ENCODE peak calls at places on chromosome 21, in nine cellular contexts. G, A, J, F, O, S, X, P and E are unnamed samples. For H3K9me3, the result is how much of the 10 kb centered on the place peaks cover.

GRCh38 chr21:41321211-41321907 is 4.8 kb downstream of the FAM3B start:
- DNase-seq in G (no peak), A (no peak), J (no peak), F (no peak), O (no peak), S (no peak), X (no peak), P (no peak), E (no peak)

GRCh38 chr21:46071082-46071481 is 26.8 kb upstream of the COL6A2 start:
- DNase-seq in G (no peak), A (peak), J (peak), F (no peak), O (peak), S (no peak), X (peak), P (no peak), E (no peak)

GRCh38 chr21:41333752-41334151 is 17.2 kb downstream of the FAM3B start:
- DNase-seq in G (no peak), A (no peak), J (no peak), F (no peak), O (no peak), S (no peak), X (no peak), P (no peak), E (no peak)

GRCh38 chr21:16169810-16170209 is 440.0 kb downstream of the USP25 start:
- DNase-seq in G (no peak), A (no peak), J (no peak), F (no peak), O (no peak), S (no peak), X (no peak), P (no peak), E (no peak)

GRCh38 chr21:32884062-32884461 is 112.5 kb upstream of the PAXBP1 start:
- DNase-seq in G (no peak), A (no peak), J (peak), F (no peak), O (no peak), S (no peak), X (no peak), P (no peak), E (no peak)

GRCh38 chr21:45704311-45705108 is 61.0 kb downstream of the PCBP3 start:
- DNase-seq in G (no peak), A (no peak), J (no peak), F (no peak), O (no peak), S (no peak), X (no peak), P (no peak), E (no peak)

GRCh38 chr21:33109574-33110339 is 39.8 kb downstream of the OLIG1 start:
- DNase-seq in G (no peak), A (no peak), J (peak), F (no peak), O (no peak), S (peak), X (no peak), P (no peak), E (no peak)

GRCh38 chr21:14064296-14064645 is 146.5 kb downstream of the LIPI start:
- DNase-seq in G (no peak), A (no peak), J (no peak), F (no peak), O (no peak), S (no peak), X (no peak), P (peak), E (no peak)

GRCh38 chr21:43269461-43269860 is 100.7 kb downstream of the CRYAA start:
- DNase-seq in G (peak), A (no peak), J (peak), F (no peak), O (peak), S (no peak), X (peak), P (no peak), E (no peak)

GRCh38 chr21:8993943-8994639 is 1527.3 kb upstream of the TPTE start:
- DNase-seq in G (no peak), A (no peak), J (no peak), F (no peak), O (no peak), S (no peak), X (no peak), P (no peak), E (no peak)
- H3K9me3 ChIP-seq in G (under half), A (under half), J (half or more), F (under half), O (under half), S (under half), X (under half), P (under half), E (under half)

GRCh38 chr21:25735221-25735894 is 586 bp downstream of the GABPA start:
- DNase-seq in G (peak), A (peak), J (peak), F (peak), O (peak), S (peak), X (peak), P (peak), E (peak)

GRCh38 chr21:25732091-25732760 is 2.5 kb downstream of the ATP5PF start:
- DNase-seq in G (no peak), A (no peak), J (no peak), F (no peak), O (no peak), S (no peak), X (no peak), P (no peak), E (no peak)

GRCh38 chr21:25735895-25736597 is 1.3 kb downstream of the GABPA start:
- DNase-seq in G (no peak), A (no peak), J (no peak), F (no peak), O (no peak), S (peak), X (no peak), P (peak), E (no peak)

GRCh38 chr21:25734654-25735220 is at the start of the genes ATP5PF and GABPA:
- DNase-seq in G (peak), A (peak), J (peak), F (peak), O (peak), S (peak), X (peak), P (peak), E (peak)

DNA sequence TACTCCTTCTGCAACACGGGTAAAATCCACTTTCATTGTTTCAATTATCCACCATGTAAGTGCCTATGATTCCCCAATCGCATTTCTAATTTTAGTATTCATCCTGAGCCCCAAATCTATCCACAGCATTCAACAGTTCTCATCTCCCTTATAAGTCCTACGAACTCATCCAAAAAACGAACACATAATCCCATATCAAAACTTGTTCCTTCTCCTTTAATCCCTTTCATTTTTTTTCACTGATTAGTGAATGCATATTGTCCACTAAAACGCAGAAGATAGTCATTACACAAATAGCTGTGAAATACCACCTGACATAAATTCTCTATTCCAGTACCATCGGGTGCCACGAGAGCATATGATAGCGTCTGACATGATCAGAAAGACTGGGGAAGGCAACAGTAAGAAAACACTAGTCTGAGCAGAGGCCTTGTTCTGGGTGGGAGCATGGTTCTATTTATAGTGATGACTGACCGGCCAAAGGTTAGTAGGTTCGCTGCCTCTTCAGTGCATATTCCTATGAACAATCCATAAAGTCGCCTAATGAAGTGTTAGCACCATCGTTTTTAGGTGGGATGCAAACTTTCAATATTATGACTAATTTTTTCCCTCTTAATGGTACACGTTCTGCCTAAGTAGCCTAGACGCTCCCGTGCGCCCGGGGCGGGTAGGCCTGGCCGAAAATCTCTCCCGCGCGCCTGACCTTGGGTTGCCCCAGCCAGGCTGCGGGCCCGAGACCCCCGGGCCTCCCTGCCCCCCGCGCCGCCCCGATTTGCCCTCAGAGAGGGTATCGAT is 648 bp downstream of the ATP5PF start:
- DNase-seq in G (peak), A (no peak), J (no peak), F (no peak), O (no peak), S (peak), X (no peak), P (peak), E (no peak)
- H3K4me3 ChIP-seq in G (peak), A (peak), J (peak), F (peak), O (peak), S (peak), X (peak), P (peak), E (peak)

DNA sequence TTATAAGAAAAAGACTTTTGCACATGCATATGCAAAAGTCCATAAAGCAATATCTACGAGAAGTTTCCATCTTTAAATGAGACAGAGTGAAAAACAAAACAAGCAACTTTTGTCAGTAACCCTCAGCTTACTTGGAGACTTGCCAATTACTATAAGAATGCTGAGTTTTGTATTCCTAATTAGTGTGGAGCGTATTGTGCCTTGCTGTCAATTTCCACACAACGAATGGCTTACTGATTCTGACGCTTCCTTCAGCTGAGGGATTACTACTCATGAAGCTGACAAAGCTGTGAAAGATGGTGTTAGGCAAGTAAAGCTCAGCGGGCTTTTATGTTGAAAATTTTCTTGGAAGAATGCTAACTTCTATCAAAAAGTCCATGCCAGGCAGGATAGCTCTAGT is 440.4 kb upstream of the ADAMTS5 start:
- DNase-seq in G (no peak), A (no peak), J (no peak), F (no peak), O (no peak), S (no peak), X (no peak), P (no peak), E (no peak)
- H3K9me3 ChIP-seq in G (under half), A (under half), J (under half), F (under half), O (under half), S (under half), X (under half), P (under half), E (under half)

GRCh38 chr21:44354775-44355771 is 1.7 kb downstream of the TRPM2 start:
- DNase-seq in G (no peak), A (no peak), J (no peak), F (no peak), O (no peak), S (no peak), X (no peak), P (no peak), E (no peak)

GRCh38 chr21:44352253-44352860 is 1.1 kb upstream of the TRPM2 start:
- DNase-seq in G (no peak), A (no peak), J (no peak), F (no peak), O (no peak), S (no peak), X (no peak), P (no peak), E (no peak)

GRCh38 chr21:44353200-44353970 is at the start of gene TRPM2:
- DNase-seq in G (peak), A (peak), J (no peak), F (no peak), O (peak), S (no peak), X (peak), P (no peak), E (no peak)

GRCh38 chr21:44351535-44352252 is 1.7 kb upstream of the TRPM2 start:
- DNase-seq in G (no peak), A (no peak), J (no peak), F (no peak), O (no peak), S (no peak), X (no peak), P (no peak), E (no peak)

DNA sequence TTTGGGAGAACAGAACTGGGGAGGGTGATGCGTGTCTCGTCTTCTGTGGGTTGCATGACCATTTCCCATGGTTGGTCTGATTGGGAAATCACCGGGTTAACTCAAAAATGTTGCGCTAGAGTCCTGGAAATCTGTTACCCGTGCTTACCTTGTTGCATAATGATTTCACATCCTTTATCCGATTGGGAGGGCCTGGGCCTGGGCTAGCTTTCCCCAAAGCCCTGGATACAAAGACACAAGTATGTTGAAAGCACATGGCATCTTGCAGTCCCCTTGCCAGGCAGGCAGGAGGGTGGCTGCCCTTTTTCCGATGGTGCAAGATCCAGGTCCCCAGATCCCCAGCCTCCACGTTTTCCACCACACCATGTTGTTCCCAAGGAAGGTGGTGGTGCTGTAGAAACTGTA is 582 bp downstream of the TRPM2 start:
- DNase-seq in G (no peak), A (no peak), J (no peak), F (no peak), O (no peak), S (no peak), X (no peak), P (no peak), E (no peak)
- H3K4me3 ChIP-seq in G (peak), A (peak), J (no peak), F (no peak), O (peak), S (no peak), X (peak), P (no peak), E (no peak)